ENCODE peak calls at places on chromosomes 1 and 21, in four cellular contexts. Z is stomach, V is Peyer's patch, C is GM12878. N is an unnamed sample.

GRCh38 chr1:94383966-94384408 is 34.2 kb upstream of the ABCD3 start:
- DNase-seq in V (peak), C (peak), Z (no peak), N (peak)

GRCh38 chr21:26519142-26519541 is 53.9 kb downstream of the CYYR1 start:
- DNase-seq in C (no peak), V (no peak), Z (no peak), N (no peak)

GRCh38 chr1:4144349-4144971 is 244.4 kb upstream of the C1orf174 start:
- DNase-seq in Z (no peak), V (no peak), C (no peak), N (no peak)

GRCh38 chr1:245467804-245468203 is 313.0 kb downstream of the KIF26B start:
- DNase-seq in C (no peak), V (no peak), Z (no peak), N (no peak)

GRCh38 chr1:204292733-204293132 is 67.0 kb downstream of the PLEKHA6 start:
- DNase-seq in V (no peak), Z (no peak), C (no peak), N (no peak)

GRCh38 chr1:8698937-8699447 is 118.4 kb downstream of the RERE start:
- DNase-seq in C (no peak), Z (no peak), V (no peak), N (no peak)

GRCh38 chr21:28793043-28793442 is 199.6 kb downstream of the LTN1 start:
- DNase-seq in V (no peak), Z (no peak), C (no peak), N (no peak)

GRCh38 chr1:155309423-155310021 is 856 bp downstream of the FDPS start:
- DNase-seq in V (peak), Z (peak), C (no peak), N (peak)

GRCh38 chr1:228083871-228084278 is 1.4 kb downstream of the ARF1 start:
- DNase-seq in C (no peak), Z (no peak), V (no peak), N (no peak)

GRCh38 chr1:235112297-235113182 is 16.1 kb downstream of the TOMM20 start:
- DNase-seq in V (no peak), C (no peak), Z (no peak), N (no peak)

GRCh38 chr1:77292551-77292950 is 10.7 kb downstream of the AK5 start:
- DNase-seq in Z (no peak), V (no peak), C (no peak), N (no peak)

GRCh38 chr1:224535641-224536040 is 80.5 kb upstream of the CNIH3 start:
- DNase-seq in C (no peak), Z (no peak), V (no peak), N (no peak)

GRCh38 chr1:6601049-6601864 is 1.4 kb downstream of the KLHL21 start:
- DNase-seq in C (no peak), Z (peak), V (peak), N (peak)

GRCh38 chr1:241411776-241412338 is 54.9 kb upstream of the RGS7 start:
- DNase-seq in C (no peak), Z (no peak), V (no peak), N (no peak)

GRCh38 chr1:197787056-197787455 is 11.8 kb upstream of the DENND1B start:
- DNase-seq in C (no peak), Z (no peak), V (no peak), N (no peak)

GRCh38 chr21:42626171-42626570 is 27.2 kb upstream of the PDE9A start:
- DNase-seq in Z (no peak), V (peak), C (no peak), N (no peak)

GRCh38 chr1:116807871-116808450 is 53.7 kb downstream of the CD2 start:
- DNase-seq in Z (no peak), C (no peak), V (no peak), N (no peak)

GRCh38 chr1:30085814-30086770 is 637.3 kb downstream of the MATN1 start:
- DNase-seq in V (peak), Z (peak), C (no peak), N (peak)

GRCh38 chr1:31585736-31586365 is 9.5 kb downstream of the TINAGL1 start:
- DNase-seq in V (no peak), Z (no peak), C (no peak), N (no peak)
- H3K27ac ChIP-seq in V (peak), Z (peak), C (no peak), N (peak)

DNA sequence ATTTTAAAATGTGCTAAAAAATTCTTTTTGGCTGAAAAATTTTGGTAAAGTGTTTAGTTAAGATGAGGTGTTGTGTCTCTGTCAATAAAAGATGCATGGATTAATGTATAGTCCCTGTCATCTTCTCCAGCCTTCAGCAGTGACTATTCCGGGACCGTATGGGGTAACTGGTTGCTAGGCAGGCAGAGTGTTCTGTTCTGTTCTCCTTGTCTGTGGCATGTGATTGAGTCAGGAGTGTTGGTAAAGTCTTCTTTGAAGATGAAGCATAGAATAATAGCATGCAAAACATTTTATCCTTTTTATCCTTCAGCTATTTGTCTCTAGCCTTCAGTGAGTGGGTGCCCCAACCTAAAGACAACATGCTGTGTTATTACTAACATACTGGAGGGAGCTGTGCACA is 74.6 kb downstream of the RGL1 start:
- DNase-seq in C (no peak), Z (no peak), V (no peak), N (no peak)
- TF ChIP-seq POLR2A in C (no peak), Z (no peak), V (no peak), N (no peak)

GRCh38 chr21:45072963-45073300 is 1.4 kb upstream of the ADARB1 start:
- DNase-seq in Z (no peak), V (no peak), C (no peak), N (no peak)

GRCh38 chr21:45069711-45070110 is 4.7 kb upstream of the ADARB1 start:
- DNase-seq in C (no peak), V (no peak), Z (no peak), N (no peak)

GRCh38 chr21:45070970-45071369 is 3.4 kb upstream of the ADARB1 start:
- DNase-seq in C (no peak), Z (no peak), V (peak), N (no peak)

GRCh38 chr21:45072166-45072962 is 2.0 kb upstream of the ADARB1 start:
- DNase-seq in C (no peak), V (peak), Z (no peak), N (no peak)

GRCh38 chr21:45071396-45072165 is 2.8 kb upstream of the ADARB1 start:
- DNase-seq in C (no peak), Z (no peak), V (no peak), N (no peak)
- H3K27ac ChIP-seq in C (no peak), Z (no peak), V (no peak), N (no peak)

GRCh38 chr1:23187637-23188036 is 19.0 kb upstream of the LUZP1 start:
- DNase-seq in C (no peak), Z (no peak), V (peak), N (peak)
- TF ChIP-seq POLR2A in C (no peak), Z (no peak), V (no peak), N (no peak)

GRCh38 chr1:55314740-55315139 is 99.6 kb upstream of the USP24 start:
- DNase-seq in C (no peak), V (no peak), Z (no peak), N (no peak)

GRCh38 chr1:55313903-55314302 is 98.7 kb upstream of the USP24 start:
- DNase-seq in Z (no peak), C (no peak), V (no peak), N (no peak)

GRCh38 chr1:55316494-55316893 is 101.3 kb upstream of the USP24 start:
- DNase-seq in Z (no peak), V (no peak), C (no peak), N (no peak)

GRCh38 chr1:55317263-55317662 is 102.1 kb upstream of the USP24 start:
- DNase-seq in V (no peak), Z (no peak), C (no peak), N (no peak)

GRCh38 chr1:55315552-55315951 is 100.4 kb upstream of the USP24 start:
- DNase-seq in Z (no peak), C (no peak), V (no peak), N (no peak)
- H3K27ac ChIP-seq in Z (no peak), C (no peak), V (no peak), N (no peak)

GRCh38 chr21:34548782-34549376 is 36.9 kb upstream of the KCNE1 start:
- DNase-seq in C (no peak), V (no peak), Z (no peak), N (no peak)

GRCh38 chr21:34544032-34544496 is 32.1 kb upstream of the KCNE1 start:
- DNase-seq in Z (peak), V (peak), C (no peak), N (peak)

GRCh38 chr21:34543017-34543416 is 31.0 kb upstream of the KCNE1 start:
- DNase-seq in Z (no peak), V (no peak), C (no peak), N (peak)

GRCh38 chr21:34546556-34546955 is 34.5 kb upstream of the KCNE1 start:
- DNase-seq in Z (no peak), V (no peak), C (no peak), N (no peak)

GRCh38 chr21:34545079-34545884 is 33.3 kb upstream of the KCNE1 start:
- DNase-seq in Z (no peak), V (no peak), C (peak), N (peak)
- TF ChIP-seq POLR2A in Z (no peak), V (no peak), C (peak), N (no peak)

DNA sequence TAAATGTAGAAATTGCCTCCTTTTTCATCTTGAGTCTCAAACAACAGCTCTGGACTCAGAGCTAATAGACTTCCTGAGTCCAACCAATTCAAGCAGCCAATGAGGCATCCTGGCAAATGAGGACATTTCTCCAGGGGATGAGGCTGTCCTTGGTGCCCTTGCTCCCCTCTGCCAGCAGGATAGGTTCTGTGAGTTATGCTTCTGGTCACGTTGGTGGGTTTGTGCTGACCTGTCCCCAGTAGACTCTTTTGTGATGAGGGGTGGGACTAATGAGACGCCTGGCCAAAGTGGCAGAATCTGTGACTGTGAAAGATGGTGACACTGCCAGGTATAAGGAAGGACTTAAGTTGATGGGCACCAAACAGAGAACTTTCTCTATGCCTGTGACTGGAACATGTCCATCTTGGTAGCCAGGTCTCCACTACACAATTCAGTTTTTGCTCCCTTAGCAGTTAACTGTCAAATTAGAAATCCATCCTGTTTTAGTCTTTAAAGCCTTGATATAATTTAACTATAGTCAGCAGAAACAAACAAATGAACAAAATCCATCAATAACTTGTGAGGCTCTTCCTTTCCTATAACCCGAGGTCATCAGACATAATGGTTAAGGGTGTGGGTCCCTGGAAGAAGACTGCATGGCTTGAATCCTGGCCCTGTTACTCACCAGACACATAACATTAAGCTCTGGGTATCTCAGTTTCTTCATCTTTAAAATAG is 35.7 kb upstream of the THEM4 start:
- DNase-seq in Z (no peak), V (no peak), C (no peak), N (no peak)
- H3K27ac ChIP-seq in Z (peak), V (peak), C (no peak), N (peak)